ENCODE peak calls at places on chromosome 22, in five cellular contexts. A is T-helper 2 cell; J is activated effector memory CD4-positive, alpha-beta T cell treated with anti-CD3 and anti-CD28 coated beads, Interleukin-2, amount 50 U/mL, for 16 hours; D is activated CD4-positive, alpha-beta T cell treated with anti-CD3 and anti-CD28 coated beads, Interleukin-2, amount 50 U/mL, for 24 hours; S is left cardiac atrium. C is an unnamed sample.

GRCh38 chr22:39244073-39244495 is 698 bp downstream of the PDGFB start:
- DNase-seq in A (no peak), J (no peak), S (no peak), D (no peak), C (no peak)

GRCh38 chr22:36846949-36847348 is 13.9 kb upstream of the NCF4 start:
- DNase-seq in A (no peak), S (no peak), J (peak), D (no peak), C (no peak)

GRCh38 chr22:43481528-43482309 is 69.9 kb downstream of the MPPED1 start:
- DNase-seq in S (no peak), A (no peak), J (peak), D (no peak), C (peak)

GRCh38 chr22:24427500-24428164 is at the start of gene ADORA2A:
- DNase-seq in S (no peak), J (peak), D (peak), A (peak), C (peak)

GRCh38 chr22:22076937-22077703 is 94.5 kb upstream of the TOP3B start:
- DNase-seq in J (no peak), S (no peak), A (no peak), D (no peak), C (no peak)

GRCh38 chr22:43967069-43967468 is 11.8 kb downstream of the SAMM50 start:
- DNase-seq in A (no peak), J (no peak), S (no peak), D (no peak), C (no peak)

GRCh38 chr22:46229701-46230100 is 20.4 kb downstream of the CDPF1 start:
- DNase-seq in S (no peak), J (no peak), A (no peak), D (no peak), C (no peak)

GRCh38 chr22:36573815-36574350 is 44.9 kb upstream of the EIF3D start:
- DNase-seq in A (no peak), J (no peak), S (no peak), D (no peak), C (no peak)

GRCh38 chr22:42366815-42367581 is 65.2 kb downstream of the NFAM1 start:
- DNase-seq in J (no peak), A (no peak), D (no peak), S (no peak), C (no peak)

GRCh38 chr22:44659140-44659539 is 42.9 kb upstream of the PRR5 start:
- DNase-seq in A (no peak), D (no peak), J (no peak), S (no peak), C (no peak)

GRCh38 chr22:24088796-24089195 is 77.7 kb downstream of the CABIN1 start:
- DNase-seq in A (no peak), S (no peak), D (no peak), J (no peak), C (no peak)

GRCh38 chr22:20526628-20527355 is 19.4 kb downstream of the MED15 start:
- DNase-seq in A (no peak), J (no peak), S (no peak), D (no peak), C (no peak)

GRCh38 chr22:28023774-28024173 is 104.7 kb upstream of the PITPNB start:
- DNase-seq in S (no peak), D (no peak), J (peak), A (no peak), C (no peak)

GRCh38 chr22:44925465-44926123 is 84.2 kb downstream of the PHF21B start:
- DNase-seq in J (peak), S (no peak), D (no peak), A (no peak), C (no peak)

GRCh38 chr22:19016081-19016480 is 80.0 kb upstream of the PRODH start:
- DNase-seq in A (no peak), J (no peak), S (no peak), D (no peak), C (no peak)

C was measured in CD8-positive, alpha-beta memory T cell.